ENCODE peak calls at places on chromosome X, in five cellular contexts. R, Q, O, Y and H are unnamed samples.
A peak's percentile ranks its signal among the peaks of the same experiment; 100 is the strongest.

GRCh38 chrX:153333271-153333670 is 682 bp upstream of the ZNF275 start:
- DNase-seq in R (no peak), Q (no peak), O (peak; percentile 20), Y (no peak), H (no peak)

GRCh38 chrX:47231167-47231566 is 1.6 kb upstream of the USP11 start:
- DNase-seq in R (no peak), Q (no peak), O (no peak), Y (no peak), H (no peak)

GRCh38 chrX:2463973-2464676 is 36.7 kb downstream of the DHRSX start:
- DNase-seq in R (no peak), Q (peak; percentile 75), O (peak; percentile 14), Y (no peak), H (peak; percentile 60)

GRCh38 chrX:25175743-25176142 is 160.0 kb upstream of the ARX start:
- DNase-seq in R (no peak), Q (no peak), O (no peak), Y (no peak), H (peak; percentile 0)

GRCh38 chrX:108701633-108702032 is 34.7 kb downstream of the IRS4 start:
- DNase-seq in R (no peak), Q (no peak), O (no peak), Y (no peak), H (no peak)

GRCh38 chrX:113868169-113868568 is 715.7 kb upstream of the HTR2C start:
- DNase-seq in R (no peak), Q (no peak), O (no peak), Y (no peak), H (no peak)

GRCh38 chrX:26557691-26558321 is 341.8 kb downstream of the MAGEB5 start:
- DNase-seq in R (no peak), Q (no peak), O (no peak), Y (no peak), H (no peak)

GRCh38 chrX:74422029-74422352 is 698 bp downstream of the SLC16A2 start:
- DNase-seq in R (no peak), Q (no peak), O (no peak), Y (no peak), H (no peak)

GRCh38 chrX:21989415-21989814 is 42.7 kb upstream of the PHEX start:
- DNase-seq in R (no peak), Q (peak; percentile 35), O (no peak), Y (no peak), H (no peak)

GRCh38 chrX:87732133-87732532 is 214.5 kb downstream of the KLHL4 start:
- DNase-seq in R (no peak), Q (no peak), O (no peak), Y (no peak), H (no peak)

GRCh38 chrX:31333181-31333831 is 261.5 kb upstream of the FTHL17 start:
- DNase-seq in R (no peak), Q (no peak), O (peak; percentile 78), Y (no peak), H (peak; percentile 1)

GRCh38 chrX:107483976-107484726 is 34.7 kb downstream of the FRMPD3 start:
- DNase-seq in R (no peak), Q (peak; percentile 77), O (peak; percentile 15), Y (no peak), H (peak; percentile 39)

DNA sequence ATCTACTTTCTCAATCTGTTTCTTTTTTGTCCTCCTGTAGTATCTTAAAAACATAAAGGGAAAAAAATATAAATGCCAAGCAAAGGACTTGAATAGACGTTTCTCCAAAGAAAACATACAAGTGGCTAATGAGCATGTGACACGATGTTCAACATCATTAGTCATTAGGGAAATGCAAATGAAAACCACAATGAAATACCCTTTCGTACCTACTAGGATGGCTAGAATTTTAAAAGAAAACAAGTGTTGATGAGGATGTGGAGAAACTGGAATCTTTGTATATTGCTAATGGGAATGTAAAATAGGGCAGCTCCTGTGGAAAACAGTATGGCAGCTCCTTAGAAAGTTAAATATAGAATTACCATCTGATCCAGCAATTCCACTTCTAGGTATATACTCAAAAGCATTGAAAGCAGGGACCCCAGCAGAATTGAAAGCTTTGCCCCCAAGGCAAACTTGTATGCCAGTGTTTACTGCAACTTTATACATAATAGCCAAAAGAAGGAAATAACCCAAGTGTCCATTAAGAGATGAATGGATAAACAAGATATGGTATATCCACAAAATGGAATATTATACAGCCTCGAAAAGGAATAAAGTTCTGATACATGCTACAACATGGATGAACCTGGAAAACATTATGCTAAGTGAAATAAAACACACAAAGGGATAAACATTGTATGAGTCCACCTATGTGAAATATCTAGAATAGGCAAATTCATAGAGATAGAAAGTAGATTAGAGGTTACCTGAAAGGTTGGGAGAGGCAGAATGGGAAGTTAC is 138.3 kb downstream of the SH3KBP1 start:
- DNase-seq in R (no peak), Q (no peak), O (no peak), Y (no peak), H (no peak)
- H3K4me3 ChIP-seq in R (no peak overlapping the region), Q (no peak overlapping the region), O (no peak overlapping the region), Y (no peak overlapping the region), H (no peak overlapping the region)

GRCh38 chrX:45187731-45188130 is 12.9 kb downstream of the DIPK2B start:
- DNase-seq in R (no peak), Q (no peak), O (no peak), Y (no peak), H (no peak)

GRCh38 chrX:45186643-45187026 is 14.0 kb downstream of the DIPK2B start:
- DNase-seq in R (no peak), Q (no peak), O (no peak), Y (no peak), H (no peak)

GRCh38 chrX:45196701-45197100 is 4.0 kb downstream of the DIPK2B start:
- DNase-seq in R (no peak), Q (no peak), O (peak; percentile 3), Y (no peak), H (no peak)

GRCh38 chrX:45191820-45192409 is 8.8 kb downstream of the DIPK2B start:
- DNase-seq in R (no peak), Q (no peak), O (no peak), Y (no peak), H (no peak)

GRCh38 chrX:45191383-45191782 is 9.3 kb downstream of the DIPK2B start:
- DNase-seq in R (no peak), Q (no peak), O (no peak), Y (no peak), H (no peak)
- H3K4me3 ChIP-seq in R (no peak overlapping the region), Q (no peak overlapping the region), O (no peak overlapping the region), Y (no peak overlapping the region), H (no peak overlapping the region)

GRCh38 chrX:134457708-134458107 is 2.3 kb upstream of the HPRT1 start:
- DNase-seq in R (no peak), Q (peak; percentile 40), O (no peak), Y (no peak), H (no peak)

GRCh38 chrX:134459683-134460004 is 321 bp upstream of the HPRT1 start:
- DNase-seq in R (no peak), Q (peak; percentile 52), O (no peak), Y (no peak), H (no peak)

GRCh38 chrX:134460005-134460860 is at the start of gene HPRT1:
- DNase-seq in R (peak; percentile 76), Q (peak; percentile 90), O (peak; percentile 69), Y (peak; percentile 87), H (peak; percentile 82)

GRCh38 chrX:134462927-134463326 is 3.0 kb downstream of the HPRT1 start:
- DNase-seq in R (no peak), Q (no peak), O (no peak), Y (no peak), H (no peak)

GRCh38 chrX:134460861-134461218 is 875 bp downstream of the HPRT1 start:
- DNase-seq in R (no peak), Q (peak; percentile 46), O (peak; percentile 24), Y (no peak), H (peak; percentile 8)
- H3K4me3 ChIP-seq in R (peak overlapping the region; percentile 57), Q (peak overlapping the region; percentile 81), O (peak overlapping the region; percentile 63), Y (peak overlapping the region; percentile 83), H (peak overlapping the region; percentile 66)

GRCh38 chrX:14873676-14874049 is 442 bp downstream of the MOSPD2 start:
- DNase-seq in R (no peak), Q (no peak), O (peak; percentile 1), Y (no peak), H (no peak)

GRCh38 chrX:14872851-14873675 is at the start of the genes FANCB and MOSPD2:
- DNase-seq in R (peak; percentile 89), Q (peak; percentile 98), O (peak; percentile 96), Y (peak; percentile 95), H (peak; percentile 95)

GRCh38 chrX:14875624-14876023 is 2.4 kb downstream of the MOSPD2 start:
- DNase-seq in R (no peak), Q (no peak), O (no peak), Y (no peak), H (no peak)

GRCh38 chrX:14872355-14872754 is 514 bp downstream of the FANCB start:
- DNase-seq in R (no peak), Q (peak; percentile 70), O (no peak), Y (no peak), H (no peak)

GRCh38 chrX:14871767-14872166 is 1.1 kb downstream of the FANCB start:
- DNase-seq in R (no peak), Q (no peak), O (no peak), Y (no peak), H (no peak)
- H3K4me3 ChIP-seq in R (no peak overlapping the region), Q (peak overlapping the region; percentile 67), O (peak overlapping the region; percentile 64), Y (no peak overlapping the region), H (no peak overlapping the region)

DNA sequence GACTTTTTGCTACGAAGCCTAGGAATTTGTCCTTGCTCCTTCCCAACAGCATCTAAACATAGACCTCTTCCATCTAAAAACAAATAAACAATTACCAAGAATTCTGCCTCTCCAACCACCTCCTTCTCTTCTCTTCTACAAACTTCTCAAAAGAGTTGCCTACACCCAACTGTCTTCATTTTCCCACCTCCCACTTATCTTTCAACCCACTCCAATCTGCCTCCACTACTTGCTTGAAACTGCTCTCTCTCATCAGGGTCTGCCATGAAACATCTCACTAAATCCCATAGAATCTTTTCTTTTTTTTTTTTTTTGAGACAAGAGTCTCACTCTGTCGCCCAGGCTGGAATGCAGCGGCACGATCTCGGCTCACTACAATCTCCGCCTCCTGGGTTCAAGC is 902 bp upstream of the FGD1 start:
- DNase-seq in R (no peak), Q (no peak), O (no peak), Y (no peak), H (no peak)
- H3K4me3 ChIP-seq in R (no peak overlapping the region), Q (no peak overlapping the region), O (no peak overlapping the region), Y (no peak overlapping the region), H (no peak overlapping the region)

GRCh38 chrX:3715921-3716320 is 2.5 kb upstream of the PRKX start:
- DNase-seq in R (no peak), Q (no peak), O (no peak), Y (no peak), H (no peak)
- H3K4me3 ChIP-seq in R (no peak overlapping the region), Q (no peak overlapping the region), O (no peak overlapping the region), Y (no peak overlapping the region), H (no peak overlapping the region)

DNA sequence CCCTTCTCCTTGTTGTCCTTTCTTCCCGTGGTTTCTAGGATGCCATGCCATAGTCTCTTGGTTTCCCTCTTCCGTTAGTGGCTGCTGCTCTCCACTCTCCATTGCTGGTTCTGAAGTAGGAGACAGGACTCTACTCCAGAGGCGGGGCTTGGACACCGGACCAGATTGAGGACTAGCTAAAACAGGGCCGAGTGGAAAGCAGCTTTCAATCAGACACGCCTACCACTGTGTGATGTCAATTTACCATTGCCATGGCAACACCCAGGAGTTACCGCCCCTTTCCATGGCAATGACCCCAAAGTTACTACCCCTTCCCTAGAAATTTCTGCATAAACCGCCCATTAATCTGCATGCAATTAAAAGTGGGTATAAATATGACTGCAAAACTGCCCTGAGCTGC is 88.7 kb upstream of the CCDC160 start:
- DNase-seq in R (no peak), Q (no peak), O (no peak), Y (no peak), H (no peak)
- H3K4me3 ChIP-seq in R (no peak overlapping the region), Q (no peak overlapping the region), O (no peak overlapping the region), Y (no peak overlapping the region), H (no peak overlapping the region)

GRCh38 chrX:143634373-143634685 is 1.6 kb downstream of the SLITRK4 start:
- DNase-seq in R (no peak), Q (no peak), O (no peak), Y (no peak), H (no peak)
- H3K4me3 ChIP-seq in R (no peak overlapping the region), Q (no peak overlapping the region), O (peak overlapping the region; percentile 37), Y (peak overlapping the region; percentile 7), H (no peak overlapping the region)